ENCODE peak calls at places on chromosomes 12 and 14, in six cellular contexts. One of them, this sample, is unnamed.

GRCh38 chr14:93655078-93655750 is 133.1 kb downstream of the PRIMA1 start:
- DNase-seq in glomerular endothelial cell: peak
- DNase-seq in neural crest cell: peak
- DNase-seq in NCI-H146: peak
- DNase-seq in left ventricle myocardium inferior: no peak
- DNase-seq in frontal cortex: peak
- DNase-seq in this sample: peak

GRCh38 chr12:82862069-82862841 is 175.5 kb downstream of the TMTC2 start:
- DNase-seq in glomerular endothelial cell: no peak
- DNase-seq in neural crest cell: no peak
- DNase-seq in NCI-H146: no peak
- DNase-seq in left ventricle myocardium inferior: no peak
- DNase-seq in frontal cortex: no peak
- DNase-seq in this sample: no peak

GRCh38 chr12:61654698-61655097 is 605.5 kb upstream of the USP15 start:
- DNase-seq in glomerular endothelial cell: no peak
- DNase-seq in neural crest cell: no peak
- DNase-seq in NCI-H146: no peak
- DNase-seq in left ventricle myocardium inferior: no peak
- DNase-seq in frontal cortex: no peak
- DNase-seq in this sample: no peak

GRCh38 chr14:60662987-60663386 is 13.7 kb upstream of the SIX1 start:
- DNase-seq in glomerular endothelial cell: no peak
- DNase-seq in neural crest cell: no peak
- DNase-seq in NCI-H146: no peak
- DNase-seq in left ventricle myocardium inferior: no peak
- DNase-seq in frontal cortex: no peak
- DNase-seq in this sample: no peak

GRCh38 chr12:40752011-40752410 is 59.8 kb downstream of the CNTN1 start:
- DNase-seq in glomerular endothelial cell: no peak
- DNase-seq in neural crest cell: no peak
- DNase-seq in NCI-H146: no peak
- DNase-seq in left ventricle myocardium inferior: no peak
- DNase-seq in frontal cortex: peak
- DNase-seq in this sample: no peak

GRCh38 chr12:685388-685787 is 22.1 kb upstream of the NINJ2 start:
- DNase-seq in glomerular endothelial cell: no peak
- DNase-seq in neural crest cell: no peak
- DNase-seq in NCI-H146: no peak
- DNase-seq in left ventricle myocardium inferior: no peak
- DNase-seq in frontal cortex: no peak
- DNase-seq in this sample: peak

GRCh38 chr14:77849711-77850110 is 49.8 kb downstream of the ADCK1 start:
- DNase-seq in glomerular endothelial cell: no peak
- DNase-seq in neural crest cell: no peak
- DNase-seq in NCI-H146: no peak
- DNase-seq in left ventricle myocardium inferior: no peak
- DNase-seq in frontal cortex: no peak
- DNase-seq in this sample: no peak

GRCh38 chr12:104684884-104685283 is 228.1 kb downstream of the CHST11 start:
- DNase-seq in glomerular endothelial cell: no peak
- DNase-seq in neural crest cell: no peak
- DNase-seq in NCI-H146: no peak
- DNase-seq in left ventricle myocardium inferior: no peak
- DNase-seq in frontal cortex: no peak
- DNase-seq in this sample: no peak

GRCh38 chr14:93456356-93456755 is 25.6 kb downstream of the UNC79 start:
- DNase-seq in glomerular endothelial cell: no peak
- DNase-seq in neural crest cell: no peak
- DNase-seq in NCI-H146: no peak
- DNase-seq in left ventricle myocardium inferior: no peak
- DNase-seq in frontal cortex: no peak
- DNase-seq in this sample: no peak

This sample was measured in epithelial cell of proximal tubule.